ENCODE peak calls at places on chromosomes 6 and 20, in five cellular contexts. Q is SK-MEL-5, G is prostate gland, V is fibroblast of lung, Y is nucleus accumbens. S is an unnamed sample.

GRCh38 chr6:5135783-5136376 is 50.7 kb downstream of the PPP1R3G start:
- DNase-seq in Q (peak), G (no peak), V (peak), Y (no peak), S (no peak)

GRCh38 chr20:31515775-31516107 is 1.5 kb downstream of the HM13 start:
- DNase-seq in Q (no peak), G (no peak), V (no peak), Y (no peak), S (no peak)

GRCh38 chr20:37956099-37956498 is 53.2 kb downstream of the VSTM2L start:
- DNase-seq in Q (no peak), G (peak), V (peak), Y (no peak), S (peak)

GRCh38 chr6:170074907-170075306 is 216.0 kb downstream of the DLL1 start:
- DNase-seq in Q (no peak), G (no peak), V (no peak), Y (no peak), S (no peak)

GRCh38 chr20:53642196-53643030 is 48.8 kb upstream of the ZNF217 start:
- DNase-seq in Q (peak), G (peak), V (no peak), Y (no peak), S (no peak)

GRCh38 chr6:15399651-15400470 is 154.0 kb downstream of the JARID2 start:
- DNase-seq in Q (peak), G (peak), V (peak), Y (peak), S (peak)

GRCh38 chr20:52047811-52048302 is 143.7 kb downstream of the ZFP64 start:
- DNase-seq in Q (no peak), G (no peak), V (peak), Y (no peak), S (no peak)

GRCh38 chr6:30759575-30760239 is 15.4 kb upstream of the IER3 start:
- DNase-seq in Q (no peak), G (no peak), V (peak), Y (no peak), S (no peak)

GRCh38 chr20:41411458-41411857 is 44.8 kb upstream of the EMILIN3 start:
- DNase-seq in Q (peak), G (no peak), V (peak), Y (no peak), S (no peak)

GRCh38 chr6:45663181-45664180 is 285.7 kb upstream of the SUPT3H start:
- DNase-seq in Q (no peak), G (no peak), V (peak), Y (no peak), S (no peak)